ENCODE peak calls at places on chromosomes 12 and 14, in seven cellular contexts. B, T, D, A, M, W and U are unnamed samples.

GRCh38 chr12:50017047-50017446 is 8.2 kb downstream of the RACGAP1 start:
- DNase-seq in D (no peak), T (peak), W (no peak), A (no peak), M (no peak), B (no peak), U (no peak)

GRCh38 chr14:94770251-94770749 is 387 bp upstream of the GSC start:
- DNase-seq in D (no peak), A (no peak), W (peak), T (no peak), M (no peak), B (no peak), U (no peak)

GRCh38 chr12:97982684-97983083 is 520.1 kb downstream of the RMST start:
- DNase-seq in A (no peak), B (no peak), W (no peak), T (no peak), D (no peak), M (no peak), U (no peak)

GRCh38 chr14:100504372-100505078 is 82.7 kb downstream of the BEGAIN start:
- DNase-seq in W (peak), D (no peak), M (peak), A (no peak), B (no peak), T (peak), U (no peak)

GRCh38 chr12:123763093-123763492 is 992 bp downstream of the DNAH10 start:
- DNase-seq in T (no peak), W (peak), B (no peak), M (peak), A (no peak), D (no peak), U (no peak)

GRCh38 chr12:124191024-124191359 is 103.9 kb upstream of the RFLNA start:
- DNase-seq in T (peak), M (peak), D (no peak), W (peak), A (peak), B (no peak), U (no peak)

GRCh38 chr12:115755752-115756140 is 521.7 kb downstream of the MED13L start:
- DNase-seq in W (no peak), D (no peak), A (no peak), B (no peak), M (no peak), T (peak), U (no peak)

GRCh38 chr12:64452559-64453329 is 824 bp downstream of the TBK1 start:
- DNase-seq in B (no peak), T (peak), D (no peak), W (peak), M (peak), A (no peak), U (peak)

GRCh38 chr12:34398366-34398705 is 376.0 kb downstream of the ALG10 start:
- DNase-seq in T (no peak), M (no peak), D (peak), B (peak), A (no peak), W (no peak), U (no peak)

GRCh38 chr12:130014485-130014807 is 110.6 kb upstream of the TMEM132D start:
- DNase-seq in T (no peak), D (peak), B (no peak), W (peak), M (peak), A (no peak), U (no peak)

GRCh38 chr12:14955876-14956811 is 5.3 kb downstream of the ARHGDIB start:
- DNase-seq in T (no peak), A (peak), W (no peak), B (peak), D (no peak), M (no peak), U (no peak)

GRCh38 chr12:54592316-54592715 is 3.9 kb upstream of the PPP1R1A start:
- DNase-seq in D (peak), W (no peak), A (no peak), T (no peak), B (no peak), M (peak), U (no peak)

GRCh38 chr12:2629051-2629450 is 165.7 kb upstream of the FKBP4 start:
- DNase-seq in W (no peak), B (no peak), M (no peak), T (no peak), D (no peak), A (no peak), U (no peak)

GRCh38 chr14:75188520-75189267 is 12.3 kb upstream of the TMED10 start:
- DNase-seq in W (no peak), B (no peak), M (no peak), A (no peak), D (no peak), T (no peak), U (no peak)

GRCh38 chr12:1429980-1430379 is 164.4 kb downstream of the FBXL14 start:
- DNase-seq in D (no peak), A (no peak), T (peak), M (no peak), B (no peak), W (no peak), U (no peak)

GRCh38 chr12:22283006-22283506 is 51.5 kb downstream of the ST8SIA1 start:
- DNase-seq in W (no peak), M (no peak), D (no peak), B (no peak), A (no peak), T (peak), U (no peak)

GRCh38 chr14:99413172-99413571 is 67.5 kb downstream of the SETD3 start:
- DNase-seq in B (no peak), A (no peak), T (no peak), M (no peak), W (peak), D (no peak), U (no peak)

GRCh38 chr12:55073043-55074022 is 52.9 kb upstream of the OR9K2 start:
- DNase-seq in T (peak), D (peak), A (peak), M (peak), B (peak), W (peak), U (peak)

GRCh38 chr14:85528882-85529585 is 910 bp upstream of the FLRT2 start:
- DNase-seq in M (peak), B (no peak), T (peak), D (peak), A (no peak), W (peak), U (no peak)

GRCh38 chr12:96101806-96102205 is 66.4 kb upstream of the LTA4H start:
- DNase-seq in M (no peak), T (no peak), D (no peak), A (no peak), W (no peak), B (no peak), U (no peak)

GRCh38 chr14:68757618-68758081 is 35.2 kb downstream of the ZFP36L1 start:
- DNase-seq in D (no peak), B (no peak), M (no peak), T (peak), W (no peak), A (no peak), U (no peak)

GRCh38 chr12:32542550-32543229 is 136.4 kb upstream of the DNM1L start:
- DNase-seq in A (no peak), D (no peak), B (no peak), M (no peak), W (no peak), T (no peak), U (no peak)

GRCh38 chr14:68094158-68094557 is 274.6 kb downstream of the RAD51B start:
- DNase-seq in T (no peak), A (no peak), D (no peak), M (no peak), W (no peak), B (no peak), U (no peak)

GRCh38 chr12:114347861-114348260 is 58.1 kb downstream of the TBX5 start:
- DNase-seq in T (no peak), B (no peak), W (no peak), A (no peak), D (no peak), M (no peak), U (no peak)